ENCODE peak calls at places on chromosomes 12 and 14, in six cellular contexts. W is IMR-90, R is GDM1, K is NB4, H is midbrain, J is T-helper 1 cell. I is an unnamed sample.

GRCh38 chr12:48956279-48957140 is 777 bp downstream of the ARF3 start:
- DNase-seq in H (peak; percentile 72), K (peak; percentile 94), R (peak; percentile 86), W (peak; percentile 97), J (no peak), I (peak; percentile 57)

GRCh38 chr12:64018524-64018923 is 174.0 kb downstream of the SRGAP1 start:
- DNase-seq in W (no peak), K (no peak), H (no peak), J (no peak), R (no peak), I (no peak)

GRCh38 chr14:47103781-47104180 is 452.2 kb upstream of the RPL10L start:
- DNase-seq in W (no peak), R (no peak), K (no peak), J (no peak), H (no peak), I (no peak)

GRCh38 chr12:61993734-61994345 is 266.4 kb upstream of the USP15 start:
- DNase-seq in W (peak; percentile 6), K (peak; percentile 60), R (peak; percentile 34), H (no peak), J (no peak), I (no peak)

GRCh38 chr14:105857816-105858675 is 331.7 kb downstream of the TMEM121 start:
- DNase-seq in K (peak; percentile 56), R (no peak), J (peak; percentile 21), W (no peak), H (no peak), I (no peak)

GRCh38 chr14:48398675-48399282 is 723.4 kb upstream of the MDGA2 start:
- DNase-seq in K (peak; percentile 57), W (peak; percentile 47), R (no peak), J (no peak), H (peak; percentile 55), I (peak; percentile 4)

GRCh38 chr14:80850197-80850814 is 91.2 kb downstream of the CEP128 start:
- DNase-seq in J (no peak), W (peak; percentile 68), H (peak; percentile 38), R (no peak), K (peak; percentile 44), I (no peak)

GRCh38 chr14:68492889-68493288 is 300.0 kb downstream of the ZFP36L1 start:
- DNase-seq in J (no peak), K (no peak), R (no peak), W (no peak), H (no peak), I (no peak)

GRCh38 chr12:129163461-129163860 is 310.2 kb downstream of the GLT1D1 start:
- DNase-seq in W (no peak), K (no peak), R (no peak), H (no peak), J (no peak), I (no peak)

GRCh38 chr14:54942913-54943312 is 40.3 kb upstream of the GCH1 start:
- DNase-seq in W (no peak), J (no peak), R (no peak), H (no peak), K (peak; percentile 9), I (no peak)

GRCh38 chr12:130031571-130032189 is 127.9 kb upstream of the TMEM132D start:
- DNase-seq in R (no peak), W (no peak), J (no peak), K (peak; percentile 67), H (peak; percentile 66), I (peak; percentile 13)

GRCh38 chr14:93932642-93933041 is 5.5 kb downstream of the FAM181A start:
- DNase-seq in J (no peak), R (no peak), W (no peak), K (no peak), H (no peak), I (no peak)

GRCh38 chr12:59283012-59283411 is 312.8 kb upstream of the SLC16A7 start:
- DNase-seq in W (no peak), K (no peak), H (no peak), J (no peak), R (no peak), I (no peak)

GRCh38 chr14:93304771-93305170 is 28.1 kb downstream of the BTBD7 start:
- DNase-seq in H (no peak), J (no peak), K (no peak), R (no peak), W (peak; percentile 56), I (no peak)

GRCh38 chr14:44287858-44288257 is 219.2 kb downstream of the FSCB start:
- DNase-seq in W (no peak), K (no peak), R (no peak), H (no peak), J (no peak), I (no peak)

GRCh38 chr12:67472551-67472950 is 176.0 kb upstream of the DYRK2 start:
- DNase-seq in W (no peak), H (peak; percentile 20), K (no peak), R (no peak), J (no peak), I (peak; percentile 37)

GRCh38 chr14:99413172-99413571 is 67.5 kb downstream of the SETD3 start:
- DNase-seq in K (no peak), J (no peak), R (no peak), W (no peak), H (no peak), I (no peak)

I was measured in amygdala.